ENCODE peak calls at places on chromosomes 4 and X, in eight cellular contexts. L, Q, X, K, E, C, W and H are unnamed samples. For H3K4me1, the result is how much of the 10 kb centered on the place peaks cover.

GRCh38 chr4:15653430-15653829 is 1.7 kb downstream of the FBXL5 start:
- DNase-seq in L (no peak), Q (no peak), X (no peak), K (peak), E (peak), C (no peak), W (no peak), H (no peak)

GRCh38 chr4:117164338-117164737 is 79.0 kb upstream of the TRAM1L1 start:
- DNase-seq in L (no peak), Q (no peak), X (no peak), K (peak), E (no peak), C (no peak), W (no peak), H (no peak)

GRCh38 chrX:37993857-37994619 is 12.3 kb upstream of the SYTL5 start:
- DNase-seq in L (no peak), Q (no peak), X (no peak), K (peak), E (peak), C (no peak), W (peak), H (no peak)

GRCh38 chrX:153925387-153925738 is 701 bp downstream of the ARHGAP4 start:
- DNase-seq in L (no peak), Q (no peak), X (no peak), K (peak), E (peak), C (no peak), W (no peak), H (no peak)

GRCh38 chr4:108940086-108941033 is 177.5 kb upstream of the ETNPPL start:
- DNase-seq in L (no peak), Q (no peak), X (no peak), K (peak), E (no peak), C (peak), W (no peak), H (no peak)

GRCh38 chr4:57501715-57502114 is 391.5 kb upstream of the IGFBP7 start:
- DNase-seq in L (no peak), Q (no peak), X (no peak), K (no peak), E (no peak), C (peak), W (no peak), H (no peak)

GRCh38 chrX:125382148-125382628 is 62.5 kb downstream of the TEX13C start:
- DNase-seq in L (no peak), Q (no peak), X (no peak), K (no peak), E (no peak), C (no peak), W (no peak), H (no peak)

GRCh38 chr4:41887821-41888699 is 47.2 kb upstream of the TMEM33 start:
- DNase-seq in L (no peak), Q (no peak), X (no peak), K (peak), E (peak), C (peak), W (peak), H (no peak)

GRCh38 chr4:166169111-166169510 is 296.1 kb downstream of the TLL1 start:
- DNase-seq in L (no peak), Q (no peak), X (no peak), K (peak), E (no peak), C (no peak), W (no peak), H (no peak)

GRCh38 chrX:22314692-22315091 is 42.0 kb downstream of the CBLL2 start:
- DNase-seq in L (no peak), Q (no peak), X (no peak), K (no peak), E (no peak), C (peak), W (no peak), H (no peak)

GRCh38 chr4:139530833-139531427 is 25.1 kb downstream of the SETD7 start:
- DNase-seq in L (no peak), Q (peak), X (peak), K (peak), E (peak), C (peak), W (peak), H (no peak)

GRCh38 chr4:6595897-6596537 is 21.0 kb downstream of the MAN2B2 start:
- DNase-seq in L (no peak), Q (no peak), X (no peak), K (no peak), E (no peak), C (no peak), W (no peak), H (no peak)

GRCh38 chr4:74133786-74134499 is 24.0 kb upstream of the MTHFD2L start:
- DNase-seq in L (peak), Q (peak), X (peak), K (peak), E (peak), C (peak), W (peak), H (peak)

GRCh38 chr4:168321006-168321405 is 2.5 kb upstream of the DDX60 start:
- DNase-seq in L (no peak), Q (no peak), X (no peak), K (no peak), E (no peak), C (no peak), W (no peak), H (no peak)

GRCh38 chr4:109294006-109294405 is 8.5 kb downstream of the COL25A1 start:
- DNase-seq in L (no peak), Q (no peak), X (no peak), K (peak), E (peak), C (no peak), W (no peak), H (no peak)

GRCh38 chr4:85407546-85407945 is 67.4 kb upstream of the ARHGAP24 start:
- DNase-seq in L (no peak), Q (no peak), X (no peak), K (no peak), E (no peak), C (peak), W (no peak), H (no peak)

GRCh38 chrX:38636949-38637819 is 75.8 kb downstream of the TSPAN7 start:
- DNase-seq in L (no peak), Q (no peak), X (no peak), K (no peak), E (no peak), C (no peak), W (no peak), H (no peak)

GRCh38 chr4:142402156-142402555 is 443.9 kb downstream of the INPP4B start:
- DNase-seq in L (no peak), Q (no peak), X (no peak), K (no peak), E (no peak), C (peak), W (no peak), H (no peak)

GRCh38 chrX:47215291-47215900 is 3.1 kb upstream of the CDK16 start:
- DNase-seq in L (no peak), Q (no peak), X (no peak), K (no peak), E (no peak), C (no peak), W (no peak), H (no peak)

GRCh38 chr4:75552452-75552851 is 3.4 kb upstream of the ODAPH start:
- DNase-seq in L (no peak), Q (no peak), X (no peak), K (no peak), E (no peak), C (no peak), W (no peak), H (no peak)

GRCh38 chrX:153599192-153600031 is 473 bp upstream of the CCNQ start:
- DNase-seq in L (peak), Q (peak), X (peak), K (peak), E (peak), C (peak), W (peak), H (peak)

GRCh38 chr4:64784125-64784524 is 374.9 kb upstream of the TECRL start:
- DNase-seq in L (no peak), Q (no peak), X (no peak), K (no peak), E (no peak), C (peak), W (no peak), H (no peak)

GRCh38 chr4:25367004-25367621 is 9.9 kb upstream of the ANAPC4 start:
- DNase-seq in L (no peak), Q (no peak), X (no peak), K (peak), E (peak), C (peak), W (no peak), H (no peak)

GRCh38 chr4:102862016-102862415 is 6.8 kb upstream of the CISD2 start:
- DNase-seq in L (no peak), Q (no peak), X (no peak), K (no peak), E (no peak), C (no peak), W (no peak), H (no peak)

GRCh38 chr4:172042714-172043114 is 229.5 kb downstream of the GALNTL6 start:
- DNase-seq in L (no peak), Q (no peak), X (no peak), K (no peak), E (no peak), C (peak), W (no peak), H (no peak)

GRCh38 chr4:108846568-108846967 is 83.7 kb upstream of the ETNPPL start:
- DNase-seq in L (no peak), Q (no peak), X (no peak), K (no peak), E (no peak), C (no peak), W (no peak), H (no peak)

GRCh38 chr4:140557831-140558435 is 10.8 kb downstream of the UCP1 start:
- DNase-seq in L (no peak), Q (no peak), X (no peak), K (no peak), E (no peak), C (no peak), W (no peak), H (no peak)

GRCh38 chr4:70844180-70844579 is 4.5 kb upstream of the GRSF1 start:
- DNase-seq in L (no peak), Q (no peak), X (no peak), K (no peak), E (peak), C (no peak), W (no peak), H (no peak)

GRCh38 chr4:15868816-15869413 is 69.6 kb downstream of the FGFBP1 start:
- DNase-seq in L (no peak), Q (no peak), X (no peak), K (no peak), E (no peak), C (peak), W (no peak), H (no peak)

GRCh38 chrX:51182545-51182944 is 150.1 kb upstream of the NUDT10 start:
- DNase-seq in L (no peak), Q (no peak), X (no peak), K (no peak), E (no peak), C (no peak), W (no peak), H (no peak)

GRCh38 chrX:13875572-13875971 is 58.7 kb upstream of the GPM6B start:
- DNase-seq in L (no peak), Q (no peak), X (no peak), K (no peak), E (no peak), C (no peak), W (no peak), H (no peak)

GRCh38 chr4:42750091-42750490 is 93.2 kb upstream of the ATP8A1 start:
- DNase-seq in L (no peak), Q (no peak), X (no peak), K (peak), E (peak), C (no peak), W (no peak), H (no peak)

GRCh38 chr4:20422398-20422797 is 170.7 kb downstream of the SLIT2 start:
- DNase-seq in L (peak), Q (peak), X (peak), K (peak), E (peak), C (peak), W (peak), H (no peak)

GRCh38 chr4:80367737-80368136 is 32.2 kb downstream of the CFAP299 start:
- DNase-seq in L (no peak), Q (no peak), X (no peak), K (no peak), E (no peak), C (peak), W (no peak), H (no peak)

GRCh38 chrX:110003167-110004156 is 548 bp downstream of the TMEM164 start:
- DNase-seq in L (peak), Q (no peak), X (peak), K (peak), E (peak), C (peak), W (no peak), H (no peak)

GRCh38 chrX:26032141-26032917 is 105.8 kb upstream of the MAGEB18 start:
- DNase-seq in L (no peak), Q (no peak), X (no peak), K (no peak), E (no peak), C (peak), W (no peak), H (no peak)

GRCh38 chrX:115067812-115068211 is 50.4 kb upstream of the IL13RA2 start:
- DNase-seq in L (no peak), Q (no peak), X (no peak), K (no peak), E (no peak), C (no peak), W (no peak), H (no peak)

GRCh38 chr4:143084566-143084965 is 100.2 kb upstream of the USP38 start:
- DNase-seq in L (no peak), Q (no peak), X (no peak), K (no peak), E (no peak), C (peak), W (no peak), H (no peak)

DNA sequence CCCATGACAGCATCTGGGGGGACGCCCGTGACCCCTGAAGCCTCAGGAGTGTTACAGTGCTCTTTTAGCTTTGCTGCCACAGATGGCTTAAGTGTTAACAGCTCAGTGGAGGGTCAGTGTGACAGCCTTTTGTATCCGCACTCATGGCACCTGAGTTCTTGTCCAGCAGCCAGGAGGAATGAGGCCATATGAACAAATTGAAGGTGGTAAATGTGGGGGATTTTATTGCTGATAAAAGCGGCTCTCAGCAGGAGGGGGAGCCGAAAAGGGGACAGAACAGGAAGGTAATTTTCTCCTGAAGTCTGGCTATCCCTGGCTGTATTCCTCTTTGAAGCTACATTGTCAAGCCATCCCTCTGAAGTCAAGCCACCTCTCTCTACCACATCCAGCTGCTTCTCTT is 441.0 kb downstream of the RAPGEF2 start:
- DNase-seq in L (no peak), Q (no peak), X (no peak), K (no peak), E (no peak), C (no peak), W (no peak), H (no peak)
- H3K4me1 ChIP-seq in L (under half), Q (under half), X (under half), K (under half), E (under half), C (under half), W (under half), H (under half)

DNA sequence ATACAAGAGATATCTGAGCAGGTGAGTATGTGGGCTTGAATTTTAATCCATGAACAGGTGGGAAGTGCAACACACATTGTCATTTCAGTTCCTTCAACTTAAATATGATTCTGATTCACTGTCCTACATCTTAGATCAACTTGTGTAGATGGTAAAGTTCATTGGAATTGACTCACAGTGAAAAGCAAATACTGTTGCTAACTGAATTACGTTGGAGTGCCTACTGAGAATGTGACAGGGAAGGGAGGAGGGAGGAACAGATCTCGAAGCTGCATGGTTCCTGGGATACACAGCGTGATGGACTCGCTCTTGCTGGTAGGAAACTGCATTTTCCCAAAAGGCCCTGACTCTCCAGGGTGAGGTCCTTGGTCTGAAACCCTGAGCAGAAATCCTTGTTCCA is 284.3 kb downstream of the USP46 start:
- DNase-seq in L (no peak), Q (no peak), X (no peak), K (no peak), E (no peak), C (no peak), W (no peak), H (no peak)
- H3K4me1 ChIP-seq in L (under half), Q (under half), X (under half), K (under half), E (under half), C (under half), W (under half), H (under half)

GRCh38 chr4:2241410-2242353 is at the start of the genes HAUS3 and POLN:
- DNase-seq in L (peak), Q (peak), X (peak), K (peak), E (peak), C (peak), W (peak), H (peak)
- H3K4me1 ChIP-seq in L (half or more), Q (under half), X (under half), K (under half), E (half or more), C (under half), W (under half), H (half or more)

DNA sequence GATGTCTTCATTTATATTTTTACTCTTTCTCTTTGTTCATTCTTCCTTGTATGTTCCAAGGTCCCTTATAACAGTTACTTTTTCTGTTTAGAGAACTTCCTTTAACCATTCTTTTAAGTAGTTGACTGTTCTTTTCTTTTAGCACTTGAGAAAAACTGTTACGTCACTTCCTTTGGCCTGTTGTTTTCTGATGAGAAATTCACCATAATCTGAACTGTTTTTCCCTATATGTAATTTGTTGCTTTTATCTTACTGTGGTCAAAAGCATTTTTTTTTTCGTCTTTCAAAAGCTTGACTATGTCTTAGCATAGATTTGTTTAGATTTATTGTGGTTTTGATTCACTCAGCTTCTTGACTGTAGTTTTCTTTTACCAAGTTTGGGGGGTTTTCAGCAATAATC is 1660.3 kb upstream of the PCDH10 start:
- DNase-seq in L (no peak), Q (no peak), X (no peak), K (no peak), E (no peak), C (peak), W (no peak), H (no peak)
- H3K4me1 ChIP-seq in L (under half), Q (under half), X (under half), K (under half), E (under half), C (under half), W (under half), H (under half)

GRCh38 chrX:42443267-42443666 is 334.7 kb downstream of the PPP1R2C start:
- DNase-seq in L (no peak), Q (no peak), X (no peak), K (no peak), E (no peak), C (no peak), W (no peak), H (no peak)

GRCh38 chrX:42437211-42437610 is 340.8 kb downstream of the PPP1R2C start:
- DNase-seq in L (no peak), Q (no peak), X (no peak), K (peak), E (peak), C (no peak), W (no peak), H (no peak)

DNA sequence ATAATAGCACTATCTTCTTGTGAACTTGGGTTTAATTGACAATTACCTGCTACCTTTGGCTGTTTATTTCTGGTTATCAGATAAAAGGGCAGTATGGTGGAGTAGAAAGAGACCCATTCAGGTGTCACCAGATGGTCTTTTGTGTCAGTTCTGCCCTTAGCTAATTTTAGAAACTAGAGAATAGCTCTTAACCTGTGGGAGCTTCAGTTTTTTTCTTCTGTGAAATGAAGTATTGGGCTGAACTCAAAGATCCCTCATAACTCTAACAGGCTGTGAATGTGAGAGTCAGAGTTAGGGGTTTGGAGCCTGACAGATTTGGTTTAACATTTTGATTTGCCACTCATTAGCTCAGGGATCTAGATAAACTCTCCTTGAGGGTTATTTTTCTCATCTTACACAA is 335.2 kb downstream of the PPP1R2C start:
- DNase-seq in L (no peak), Q (no peak), X (no peak), K (peak), E (no peak), C (no peak), W (no peak), H (no peak)
- H3K4me1 ChIP-seq in L (under half), Q (under half), X (under half), K (under half), E (under half), C (under half), W (under half), H (under half)

GRCh38 chrX:19782419-19782818 is 105.0 kb downstream of the SH3KBP1 start:
- DNase-seq in L (no peak), Q (no peak), X (no peak), K (no peak), E (no peak), C (no peak), W (no peak), H (no peak)
- H3K4me1 ChIP-seq in L (under half), Q (under half), X (under half), K (under half), E (under half), C (under half), W (under half), H (under half)

DNA sequence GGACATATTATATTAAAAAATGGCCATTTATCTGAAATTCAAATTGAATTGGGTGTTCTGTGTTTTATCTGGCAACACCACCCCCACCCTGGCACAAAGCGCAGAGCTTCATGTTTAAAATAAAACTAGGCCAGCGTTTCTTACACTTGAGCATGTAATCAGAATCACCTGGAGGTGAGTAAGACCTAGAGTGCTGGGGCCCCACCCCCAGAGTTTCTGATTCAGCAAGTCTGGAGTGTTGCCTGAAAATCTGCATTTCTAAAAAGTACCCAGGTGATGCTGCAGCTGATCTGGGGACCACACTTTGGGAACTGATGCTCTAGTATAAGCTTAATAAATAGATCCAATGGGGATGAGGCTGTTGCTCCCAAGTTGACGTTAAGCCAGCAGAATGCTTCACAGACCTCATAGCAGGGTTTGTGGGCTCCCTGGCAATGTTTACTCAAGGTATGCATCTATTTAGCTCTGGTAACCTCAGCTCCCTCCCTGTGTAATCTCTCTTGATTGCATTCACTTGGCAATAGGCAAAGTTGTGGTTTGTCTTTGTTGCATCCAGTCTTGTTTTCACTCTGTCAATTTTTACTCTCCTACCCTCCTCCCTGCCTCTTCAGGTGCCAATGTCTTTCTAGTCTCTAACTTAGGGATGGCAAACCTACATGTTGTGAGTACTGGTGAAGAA is 99.8 kb upstream of the TEX13D start:
- DNase-seq in L (no peak), Q (no peak), X (no peak), K (peak), E (peak), C (peak), W (no peak), H (no peak)
- H3K4me1 ChIP-seq in L (under half), Q (under half), X (under half), K (under half), E (under half), C (under half), W (under half), H (under half)